ENCODE peak calls at places on chromosomes 11 and 22, in four cellular contexts. Y is stimulated activated CD4-positive, alpha-beta T cell treated with anti-CD3 and anti-CD28 coated beads, Interleukin-4, amount 100 ng/mL, for 1 hour; V is HTR-8/SVneo; T is iris pigment epithelial cell. F is an unnamed sample.

GRCh38 chr11:130122141-130122575 is 37.4 kb upstream of the ST14 start:
- DNase-seq in Y (peak), V (no peak), T (peak), F (no peak)

GRCh38 chr11:8298801-8299786 is 35.4 kb upstream of the LMO1 start:
- DNase-seq in Y (no peak), V (no peak), T (no peak), F (no peak)

GRCh38 chr11:65885231-65885630 is 3.0 kb downstream of the FIBP start:
- DNase-seq in Y (no peak), V (no peak), T (no peak), F (no peak)

GRCh38 chr11:109629734-109630133 is 207.7 kb downstream of the C11orf87 start:
- DNase-seq in Y (no peak), V (no peak), T (no peak), F (no peak)

GRCh38 chr11:66218846-66219620 is 49.4 kb upstream of the RAB1B start:
- DNase-seq in Y (no peak), V (no peak), T (no peak), F (no peak)

GRCh38 chr22:47534150-47535133 is 772.0 kb downstream of the TBC1D22A start:
- DNase-seq in Y (no peak), V (no peak), T (no peak), F (no peak)

GRCh38 chr22:24323233-24323632 is 52.6 kb downstream of the SPECC1L start:
- DNase-seq in Y (no peak), V (no peak), T (no peak), F (no peak)

GRCh38 chr11:65133724-65134123 is 595 bp downstream of the SYVN1 start:
- DNase-seq in Y (no peak), V (no peak), T (peak), F (no peak)

GRCh38 chr11:64571410-64572091 is 19.5 kb upstream of the SLC22A12 start:
- DNase-seq in Y (no peak), V (no peak), T (no peak), F (no peak)

GRCh38 chr11:110356769-110357671 is 60.6 kb upstream of the RDX start:
- DNase-seq in Y (no peak), V (peak), T (peak), F (no peak)

GRCh38 chr11:2890466-2891241 is 5.1 kb upstream of the CDKN1C start:
- DNase-seq in Y (no peak), V (no peak), T (peak), F (no peak)

GRCh38 chr22:20927940-20928572 is 10.8 kb downstream of the CRKL start:
- DNase-seq in Y (no peak), V (no peak), T (no peak), F (no peak)

GRCh38 chr22:38312261-38312800 is 4.9 kb downstream of the CSNK1E start:
- DNase-seq in Y (no peak), V (no peak), T (no peak), F (no peak)

GRCh38 chr11:92687724-92688123 is 281.7 kb upstream of the MTNR1B start:
- DNase-seq in Y (no peak), V (no peak), T (no peak), F (no peak)

GRCh38 chr11:33227578-33228261 is 29.5 kb upstream of the HIPK3 start:
- DNase-seq in Y (no peak), V (peak), T (peak), F (no peak)

GRCh38 chr11:56706486-56706885 is 7.6 kb downstream of the OR9G1 start:
- DNase-seq in Y (no peak), V (no peak), T (no peak), F (no peak)

GRCh38 chr22:25419247-25420113 is 145.0 kb upstream of the GRK3 start:
- DNase-seq in Y (no peak), V (no peak), T (peak), F (no peak)

GRCh38 chr11:27998552-27998951 is 109.4 kb downstream of the KIF18A start:
- DNase-seq in Y (no peak), V (no peak), T (no peak), F (no peak)

GRCh38 chr11:18526130-18526520 is 617 bp downstream of the TSG101 start:
- DNase-seq in Y (no peak), V (no peak), T (no peak), F (peak)

GRCh38 chr22:30511903-30512302 is 6.4 kb upstream of the SEC14L4 start:
- DNase-seq in Y (no peak), V (no peak), T (no peak), F (no peak)

GRCh38 chr11:70567680-70568503 is 169.6 kb downstream of the CTTN start:
- DNase-seq in Y (no peak), V (no peak), T (peak), F (no peak)

GRCh38 chr11:120389693-120390584 is 53.7 kb downstream of the ARHGEF12 start:
- DNase-seq in Y (no peak), V (no peak), T (no peak), F (no peak)

GRCh38 chr11:15668718-15669117 is 554.0 kb downstream of the INSC start:
- DNase-seq in Y (no peak), V (no peak), T (no peak), F (no peak)

GRCh38 chr11:10455637-10456487 is 798 bp downstream of the AMPD3 start:
- DNase-seq in Y (peak), V (peak), T (peak), F (no peak)

GRCh38 chr11:130211144-130211543 is 51.6 kb downstream of the ST14 start:
- DNase-seq in Y (no peak), V (no peak), T (no peak), F (no peak)

GRCh38 chr11:122367809-122368231 is 251.8 kb upstream of the BLID start:
- DNase-seq in Y (no peak), V (no peak), T (peak), F (no peak)

F was measured in CMK.